ENCODE peak calls at places on chromosome 2, in ten cellular contexts. S, M, K, O, W, N, D, X, G and Y are unnamed samples.

GRCh38 chr2:58545300-58546280 is 304.5 kb upstream of the FANCL start:
- DNase-seq in K (no peak), N (no peak), M (no peak), O (no peak), D (no peak), S (no peak), W (no peak), X (no peak), G (no peak), Y (no peak)

GRCh38 chr2:239429473-239430350 is 28.9 kb upstream of the HDAC4 start:
- DNase-seq in O (peak), D (no peak), S (no peak), G (no peak), N (no peak), M (no peak), W (no peak), X (no peak), K (no peak), Y (no peak)

GRCh38 chr2:111898703-111899514 is 502 bp downstream of the MERTK start:
- DNase-seq in D (peak), W (peak), S (no peak), M (peak), N (peak), G (no peak), X (no peak), O (no peak), K (no peak), Y (no peak)

GRCh38 chr2:167940361-167940744 is 307.0 kb downstream of the STK39 start:
- DNase-seq in O (no peak), X (no peak), S (no peak), W (no peak), D (no peak), M (no peak), K (no peak), N (no peak), G (no peak), Y (no peak)

GRCh38 chr2:35033748-35034147 is 1321.8 kb upstream of the CRIM1 start:
- DNase-seq in W (no peak), D (no peak), G (no peak), M (no peak), O (no peak), K (no peak), X (no peak), S (no peak), N (no peak), Y (no peak)

GRCh38 chr2:4354164-4354563 is 650.8 kb downstream of the DCDC2C start:
- DNase-seq in W (no peak), K (no peak), S (no peak), G (no peak), X (no peak), M (no peak), N (no peak), D (no peak), O (no peak), Y (no peak)

GRCh38 chr2:199882667-199883066 is 28.4 kb upstream of the C2orf69 start:
- DNase-seq in K (no peak), D (no peak), O (no peak), W (no peak), S (no peak), G (no peak), M (no peak), X (no peak), N (no peak), Y (no peak)

GRCh38 chr2:16326736-16327300 is 338.8 kb downstream of the CYRIA start:
- DNase-seq in G (no peak), M (no peak), S (no peak), X (no peak), K (no peak), D (no peak), W (no peak), O (no peak), N (no peak), Y (no peak)

GRCh38 chr2:190948671-190949070 is 65.3 kb downstream of the STAT1 start:
- DNase-seq in W (no peak), K (no peak), X (no peak), N (no peak), M (no peak), D (no peak), G (peak), S (no peak), O (peak), Y (no peak)

GRCh38 chr2:203544402-203544801 is 9.3 kb upstream of the RAPH1 start:
- DNase-seq in M (no peak), S (no peak), O (no peak), W (no peak), X (no peak), G (no peak), D (no peak), N (no peak), K (no peak), Y (no peak)

GRCh38 chr2:174605687-174606086 is 8.1 kb upstream of the WIPF1 start:
- DNase-seq in X (no peak), N (no peak), M (no peak), W (no peak), O (peak), D (no peak), S (no peak), G (peak), K (peak), Y (no peak)

GRCh38 chr2:10028988-10029874 is 14.1 kb upstream of the KLF11 start:
- DNase-seq in S (peak), O (no peak), N (peak), G (no peak), W (peak), M (peak), K (peak), D (peak), X (no peak), Y (peak)

GRCh38 chr2:134231965-134232340 is 21.9 kb upstream of the MGAT5 start:
- DNase-seq in M (no peak), G (peak), W (no peak), S (no peak), N (no peak), X (no peak), D (no peak), K (peak), O (peak), Y (no peak)

GRCh38 chr2:240526521-240526920 is 31.3 kb downstream of the ANKMY1 start:
- DNase-seq in M (no peak), S (no peak), K (no peak), O (no peak), W (no peak), D (no peak), X (no peak), G (no peak), N (no peak), Y (no peak)

GRCh38 chr2:42321452-42322064 is 39.5 kb downstream of the COX7A2L start:
- DNase-seq in W (no peak), N (no peak), S (no peak), O (no peak), K (no peak), G (no peak), D (no peak), X (no peak), M (no peak), Y (no peak)

GRCh38 chr2:25614711-25615110 is 58.7 kb downstream of the DTNB start:
- DNase-seq in D (no peak), M (no peak), W (no peak), N (no peak), K (no peak), G (no peak), X (no peak), S (no peak), O (no peak), Y (no peak)

GRCh38 chr2:120346667-120347358 is 877 bp downstream of the INHBB start:
- DNase-seq in N (no peak), O (peak), K (no peak), X (peak), W (peak), S (peak), D (peak), G (peak), M (no peak), Y (no peak)

GRCh38 chr2:42844901-42845685 is 52.7 kb upstream of the HAAO start:
- DNase-seq in M (no peak), D (no peak), X (no peak), O (peak), G (no peak), W (no peak), K (no peak), N (no peak), S (no peak), Y (peak)

GRCh38 chr2:240598311-240598911 is 11.9 kb downstream of the CAPN10 start:
- DNase-seq in M (no peak), G (no peak), O (no peak), X (no peak), D (no peak), S (no peak), K (no peak), W (no peak), N (no peak), Y (no peak)

GRCh38 chr2:137969418-137969765 is 5.1 kb downstream of the HNMT start:
- DNase-seq in W (no peak), O (peak), G (peak), K (no peak), N (no peak), M (no peak), S (peak), X (peak), D (no peak), Y (peak)

GRCh38 chr2:109636290-109636675 is 22.1 kb downstream of the SOWAHC start:
- DNase-seq in M (no peak), N (no peak), D (no peak), W (no peak), S (peak), X (no peak), G (no peak), O (no peak), K (no peak), Y (no peak)

GRCh38 chr2:200575957-200576356 is 9.9 kb upstream of the AOX1 start:
- DNase-seq in S (no peak), D (no peak), K (peak), G (no peak), M (no peak), O (peak), N (no peak), W (no peak), X (no peak), Y (no peak)

GRCh38 chr2:25018681-25019080 is 23.2 kb upstream of the EFR3B start:
- DNase-seq in G (no peak), K (no peak), D (no peak), O (no peak), M (no peak), X (no peak), S (no peak), N (no peak), W (no peak), Y (no peak)

GRCh38 chr2:104945866-104946265 is 92.0 kb downstream of the POU3F3 start:
- DNase-seq in D (peak), K (no peak), M (no peak), G (no peak), S (no peak), O (no peak), N (no peak), W (no peak), X (no peak), Y (peak)